ENCODE peak calls at places on chromosomes 11 and 22, in eight cellular contexts. K, I, G, W, X, R, F and J are unnamed samples.

GRCh38 chr11:10878408-10879214 is 20.8 kb upstream of the ZBED5 start:
- DNase-seq in K (no peak), W (no peak), I (no peak), X (peak; percentile 91), R (no peak), G (no peak), F (peak; percentile 17), J (no peak)

GRCh38 chr22:28570697-28571373 is 108.8 kb downstream of the TTC28 start:
- DNase-seq in K (no peak), R (no peak), X (no peak), F (no peak), I (no peak), W (no peak), G (no peak), J (peak; percentile 31)

GRCh38 chr22:25645266-25645665 is 80.8 kb downstream of the GRK3 start:
- DNase-seq in X (no peak), F (no peak), K (peak; percentile 20), R (no peak), G (no peak), I (no peak), W (no peak), J (no peak)

GRCh38 chr11:47355283-47356128 is 3.0 kb upstream of the MYBPC3 start:
- DNase-seq in G (peak; percentile 97), R (no peak), F (peak; percentile 90), I (peak; percentile 95), X (peak; percentile 98), W (peak; percentile 44), K (peak; percentile 92), J (peak; percentile 52)

GRCh38 chr22:46861468-46861867 is 99.0 kb downstream of the TBC1D22A start:
- DNase-seq in R (no peak), X (no peak), I (no peak), G (no peak), K (no peak), W (no peak), F (no peak), J (no peak)

GRCh38 chr11:102268083-102268984 is 49.0 kb upstream of the BIRC3 start:
- DNase-seq in G (peak; percentile 94), F (peak; percentile 64), K (peak; percentile 79), I (peak; percentile 96), W (no peak), R (peak; percentile 66), X (peak; percentile 93), J (no peak)

GRCh38 chr11:61969838-61970452 is 2.5 kb upstream of the FTH1 start:
- DNase-seq in W (peak; percentile 73), K (no peak), R (no peak), I (no peak), G (no peak), F (no peak), X (no peak), J (peak; percentile 76)

GRCh38 chr11:13329670-13330401 is 52.2 kb downstream of the BMAL1 start:
- DNase-seq in K (no peak), F (no peak), R (no peak), X (no peak), W (no peak), I (no peak), G (no peak), J (no peak)

GRCh38 chr11:66689661-66690590 is 12.2 kb upstream of the RBM4B start:
- DNase-seq in K (no peak), R (no peak), G (peak; percentile 51), X (no peak), F (no peak), I (no peak), W (no peak), J (no peak)

GRCh38 chr11:120797133-120797532 is 226.8 kb upstream of the TBCEL start:
- DNase-seq in X (no peak), R (no peak), W (no peak), I (no peak), G (no peak), F (no peak), K (no peak), J (no peak)

GRCh38 chr22:29342177-29342576 is 26.7 kb upstream of the RASL10A start:
- DNase-seq in K (no peak), W (no peak), I (no peak), F (no peak), G (no peak), R (no peak), X (no peak), J (no peak)

GRCh38 chr11:111734383-111735261 is 31.6 kb downstream of the PPP2R1B start:
- DNase-seq in K (peak; percentile 35), R (no peak), F (no peak), W (no peak), X (no peak), I (peak; percentile 70), G (no peak), J (no peak)

GRCh38 chr11:116812109-116812508 is 11.0 kb downstream of the APOA4 start:
- DNase-seq in X (no peak), K (no peak), F (no peak), W (no peak), G (no peak), I (no peak), R (no peak), J (no peak)

DNA sequence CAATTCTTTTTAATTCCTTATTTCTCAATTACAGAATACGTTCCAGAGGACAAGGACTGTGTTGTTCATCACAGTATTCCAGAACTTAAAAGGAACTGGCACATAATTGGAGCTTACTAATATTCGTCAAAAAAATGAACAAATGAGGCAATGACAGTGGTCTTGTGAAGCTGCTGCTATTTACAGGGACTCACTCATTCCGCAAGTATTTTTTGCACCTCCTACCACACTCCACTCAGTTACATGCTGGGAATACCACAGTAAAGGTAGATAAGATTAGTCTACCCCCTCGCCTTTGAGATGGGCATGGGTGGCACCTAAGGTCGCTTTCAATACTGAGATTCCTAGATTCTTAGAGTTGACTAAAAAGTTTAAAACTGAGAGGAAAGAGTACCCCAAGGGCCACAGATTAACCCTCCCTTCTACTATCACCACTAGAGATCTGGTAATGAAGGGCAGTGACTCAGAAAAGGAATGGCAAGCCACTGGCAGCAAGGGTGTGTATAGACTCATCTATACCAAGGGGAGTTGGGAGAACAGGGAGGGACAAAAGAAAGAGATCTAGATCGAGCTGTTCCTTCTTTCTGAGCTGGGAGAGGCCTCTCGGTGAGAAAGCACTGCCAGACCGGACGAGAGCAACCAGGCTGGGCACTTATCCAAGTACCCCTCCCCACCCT is 85.0 kb downstream of the RPL27A start:
- DNase-seq in X (no peak), F (no peak), K (no peak), W (no peak), R (no peak), I (no peak), G (no peak), J (no peak)
- H3K4me3 ChIP-seq in X (no peak overlapping the region), F (no peak overlapping the region), K (no peak overlapping the region), W (no peak overlapping the region), R (no peak overlapping the region), I (no peak overlapping the region), G (no peak overlapping the region), J (no peak overlapping the region)

GRCh38 chr11:24093410-24093809 is 403.4 kb upstream of the LUZP2 start:
- DNase-seq in K (no peak), W (no peak), F (no peak), X (no peak), R (no peak), G (no peak), I (no peak), J (no peak)
- H3K4me3 ChIP-seq in K (no peak overlapping the region), W (no peak overlapping the region), F (no peak overlapping the region), X (no peak overlapping the region), R (no peak overlapping the region), G (no peak overlapping the region), I (no peak overlapping the region), J (no peak overlapping the region)

DNA sequence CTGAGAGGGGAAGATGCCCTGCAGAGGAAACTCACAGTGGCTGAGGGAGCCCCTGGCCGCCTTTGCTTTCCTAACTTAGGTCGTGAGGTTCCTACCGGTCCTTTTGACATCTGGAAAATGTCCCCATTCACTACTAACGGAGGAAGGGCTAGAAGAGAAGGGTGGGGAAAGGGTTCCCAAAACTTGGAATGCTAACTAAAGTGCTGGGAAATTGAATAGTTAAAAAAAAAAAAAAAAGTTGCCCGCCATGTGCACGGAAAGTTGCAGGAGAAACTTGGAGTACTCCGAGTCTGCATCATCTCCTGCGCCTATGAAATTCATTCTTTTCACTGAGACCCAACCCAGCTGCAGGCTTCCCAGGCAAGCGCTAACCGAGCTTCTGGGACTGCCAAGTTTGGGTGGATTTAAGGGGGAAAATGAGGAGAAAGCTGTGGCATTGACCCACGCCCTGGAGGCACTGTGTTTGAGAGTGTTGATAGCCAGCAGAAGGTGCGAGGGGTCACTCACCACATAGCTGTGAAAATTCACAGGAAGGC is 854 bp downstream of the TIMP3 start:
- DNase-seq in W (no peak), I (no peak), F (no peak), X (no peak), G (no peak), R (no peak), K (no peak), J (no peak)
- H3K4me3 ChIP-seq in W (peak overlapping the region; percentile 92), I (peak overlapping the region; percentile 86), F (peak overlapping the region; percentile 31), X (peak overlapping the region; percentile 72), G (peak overlapping the region; percentile 73), R (no peak overlapping the region), K (peak overlapping the region; percentile 86), J (peak overlapping the region; percentile 100)

DNA sequence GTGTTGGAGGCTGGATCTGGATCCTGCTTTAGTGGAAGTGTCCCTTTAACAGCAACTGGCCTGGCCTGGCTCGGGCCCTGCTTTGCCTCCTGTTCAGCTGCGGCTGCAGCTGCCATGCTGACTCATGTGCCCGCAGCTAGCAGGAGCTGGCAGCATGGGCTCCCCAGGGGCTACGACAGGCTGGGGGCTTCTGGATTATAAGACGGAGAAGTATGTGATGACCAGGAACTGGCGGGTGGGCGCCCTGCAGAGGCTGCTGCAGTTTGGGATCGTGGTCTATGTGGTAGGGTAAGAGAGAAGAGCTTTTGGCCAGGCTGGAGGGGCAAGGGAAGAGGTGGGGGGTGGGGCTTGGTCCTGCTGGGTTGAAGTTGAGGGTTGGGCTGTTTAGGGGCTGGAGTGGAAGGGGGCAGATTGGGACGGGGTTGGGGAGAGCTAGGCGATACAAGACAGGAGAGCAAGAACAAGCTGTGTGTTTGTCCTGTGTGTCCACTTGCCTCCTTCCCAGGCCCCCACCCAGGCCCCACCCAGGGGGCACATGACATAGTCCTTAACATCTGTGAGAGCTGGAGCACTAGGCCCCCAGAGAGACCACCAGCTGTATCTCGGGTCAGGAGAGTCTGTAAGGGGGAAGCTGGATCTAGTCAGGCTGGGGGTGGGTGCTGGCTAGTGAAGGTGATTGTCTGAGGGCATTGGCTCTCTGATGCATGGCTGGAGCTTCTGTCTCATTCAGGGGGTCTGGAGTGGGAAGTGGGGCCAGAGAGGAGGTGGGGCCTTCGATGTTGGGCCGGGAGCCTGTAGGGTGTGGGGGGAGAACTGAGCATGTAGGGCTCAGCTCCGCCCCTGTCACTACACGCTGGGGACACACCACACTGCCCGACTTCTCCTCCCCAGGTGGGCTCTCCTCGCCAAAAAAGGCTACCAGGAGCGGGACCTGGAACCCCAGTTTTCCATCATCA is at the start of gene P2RX6:
- DNase-seq in X (no peak), G (no peak), F (no peak), W (no peak), I (peak; percentile 86), K (no peak), R (no peak), J (no peak)
- H3K4me3 ChIP-seq in X (peak within 1 kb of the TSS; percentile 78), G (peak within 1 kb of the TSS; percentile 53), F (peak within 1 kb of the TSS; percentile 72), W (peak within 1 kb of the TSS; percentile 56), I (peak within 1 kb of the TSS; percentile 44), K (peak within 1 kb of the TSS; percentile 12), R (peak within 1 kb of the TSS; percentile 74), J (peak within 1 kb of the TSS; percentile 58)